ENCODE peak calls at places on chromosome 7, in seven cellular contexts. B is CD8-positive, alpha-beta T cell; V is AG04450; Z is testis; D is Peyer's patch; Q is fibroblast of pulmonary artery; T is stomach. E is an unnamed sample.

GRCh38 chr7:66952343-66953043 is 31.5 kb downstream of the TMEM248 start:
- DNase-seq in B (no peak), V (no peak), D (no peak), Q (peak), Z (no peak), T (no peak), E (no peak)

GRCh38 chr7:39016609-39017008 is 38.9 kb downstream of the POU6F2 start:
- DNase-seq in T (peak), V (no peak), Z (no peak), B (no peak), D (no peak), Q (no peak), E (no peak)

GRCh38 chr7:130971297-130971696 is 237.3 kb upstream of the KLF14 start:
- DNase-seq in Q (no peak), T (no peak), B (no peak), V (no peak), D (no peak), Z (no peak), E (no peak)

GRCh38 chr7:151626422-151627115 is 106.9 kb upstream of the RHEB start:
- DNase-seq in D (peak), V (no peak), B (no peak), Z (peak), T (peak), Q (no peak), E (no peak)

GRCh38 chr7:76151932-76152331 is 49.8 kb upstream of the SRRM3 start:
- DNase-seq in Z (no peak), T (no peak), B (no peak), Q (no peak), D (no peak), V (no peak), E (no peak)

GRCh38 chr7:105664816-105665525 is 83.7 kb upstream of the EFCAB10 start:
- DNase-seq in T (no peak), V (no peak), Z (no peak), D (no peak), Q (peak), B (no peak), E (no peak)

GRCh38 chr7:32415936-32416335 is 74.2 kb downstream of the LSM5 start:
- DNase-seq in V (no peak), Z (no peak), Q (no peak), T (no peak), B (no peak), D (no peak), E (peak)

GRCh38 chr7:13540429-13540828 is 449.0 kb downstream of the ETV1 start:
- DNase-seq in D (no peak), Z (no peak), B (no peak), T (no peak), V (peak), Q (peak), E (no peak)

GRCh38 chr7:101402081-101402779 is 39.6 kb downstream of the COL26A1 start:
- DNase-seq in Q (peak), V (no peak), B (no peak), Z (no peak), T (no peak), D (no peak), E (no peak)

GRCh38 chr7:54664235-54665228 is 94.5 kb downstream of the SEC61G start:
- DNase-seq in Z (peak), D (no peak), T (peak), V (no peak), Q (peak), B (no peak), E (no peak)

GRCh38 chr7:135690566-135690965 is 28.3 kb downstream of the STMP1 start:
- DNase-seq in T (no peak), D (no peak), Q (peak), B (no peak), Z (no peak), V (peak), E (no peak)

GRCh38 chr7:35878356-35878755 is 77.5 kb downstream of the SEPTIN7 start:
- DNase-seq in V (peak), T (no peak), B (no peak), Z (no peak), Q (peak), D (no peak), E (no peak)

GRCh38 chr7:79398145-79398749 is 55.2 kb downstream of the MAGI2 start:
- DNase-seq in D (no peak), V (no peak), T (no peak), B (no peak), Q (no peak), Z (no peak), E (no peak)

GRCh38 chr7:37198906-37199485 is 249.7 kb downstream of the ELMO1 start:
- DNase-seq in D (peak), Z (peak), T (peak), B (peak), V (peak), Q (peak), E (peak)

GRCh38 chr7:124390301-124390700 is 357.4 kb upstream of the TMEM229A start:
- DNase-seq in B (no peak), D (no peak), V (no peak), T (no peak), Z (no peak), Q (no peak), E (no peak)

GRCh38 chr7:6306471-6306870 is 34.0 kb upstream of the CYTH3 start:
- DNase-seq in T (no peak), B (no peak), V (no peak), Q (peak), D (no peak), Z (no peak), E (no peak)

GRCh38 chr7:31896929-31897328 is 173.3 kb downstream of the PDE1C start:
- DNase-seq in Z (no peak), D (no peak), B (no peak), Q (no peak), T (no peak), V (no peak), E (no peak)

GRCh38 chr7:57308631-57309408 is 141.2 kb upstream of the ZNF716 start:
- DNase-seq in D (no peak), B (no peak), Z (peak), T (no peak), V (no peak), Q (no peak), E (no peak)

GRCh38 chr7:49791089-49791741 is 17.8 kb downstream of the VWC2 start:
- DNase-seq in B (no peak), T (no peak), Q (no peak), D (no peak), V (no peak), Z (no peak), E (peak)

GRCh38 chr7:83782628-83783027 is 133.7 kb upstream of the SEMA3E start:
- DNase-seq in Q (peak), V (no peak), D (no peak), Z (no peak), B (no peak), T (no peak), E (no peak)

GRCh38 chr7:155204744-155205367 is 92.8 kb upstream of the INSIG1 start:
- DNase-seq in V (no peak), D (no peak), B (no peak), Z (no peak), T (no peak), Q (no peak), E (no peak)

GRCh38 chr7:22234247-22234646 is 122.7 kb downstream of the RAPGEF5 start:
- DNase-seq in D (no peak), T (no peak), Q (no peak), V (no peak), B (no peak), Z (no peak), E (no peak)

GRCh38 chr7:131223151-131223550 is 104.5 kb upstream of the MKLN1 start:
- DNase-seq in B (no peak), Z (no peak), V (no peak), T (no peak), D (no peak), Q (no peak), E (no peak)

GRCh38 chr7:128954830-128955797 is 17.4 kb downstream of the IRF5 start:
- DNase-seq in D (peak), B (no peak), V (peak), Q (peak), Z (no peak), T (no peak), E (no peak)
- TF ChIP-seq CTCF in D (no peak), B (no peak), V (no peak), Q (no peak), Z (no peak), T (no peak), E (no peak)

DNA sequence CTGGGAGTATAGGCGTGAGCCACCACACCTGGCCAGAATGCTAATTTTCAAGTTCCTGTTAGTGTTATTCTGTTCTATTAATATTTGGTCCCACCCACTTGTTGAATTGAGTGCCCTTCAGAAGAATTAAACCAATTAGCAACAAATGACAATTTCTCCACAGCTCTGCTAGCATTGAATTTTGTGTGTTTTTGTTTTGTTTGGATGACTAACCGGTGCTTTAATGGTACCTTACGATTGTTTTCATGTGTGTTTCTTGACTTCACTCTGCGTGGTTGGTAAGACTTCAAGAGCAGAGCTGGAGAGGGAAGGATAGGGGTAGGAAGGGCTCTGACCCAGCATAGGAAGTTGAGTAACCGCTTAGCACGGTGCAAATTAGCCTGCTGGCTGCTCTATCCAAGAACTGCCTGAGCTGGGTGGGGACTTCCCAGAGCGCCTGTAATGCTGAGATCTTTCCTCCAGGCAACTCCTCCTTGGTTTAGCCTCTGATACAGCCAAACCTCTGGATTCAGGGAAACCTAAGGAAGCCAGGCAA is 4.6 kb downstream of the ARPC1B start:
- DNase-seq in T (peak), Z (peak), Q (peak), B (no peak), V (peak), D (peak), E (peak)
- TF ChIP-seq CTCF in T (no peak), Z (no peak), Q (no peak), B (no peak), V (no peak), D (peak), E (peak)

GRCh38 chr7:132560825-132561529 is 15.3 kb downstream of the PLXNA4 start:
- DNase-seq in D (no peak), T (no peak), B (no peak), V (no peak), Z (no peak), Q (no peak), E (no peak)

GRCh38 chr7:132558815-132559214 is 17.5 kb downstream of the PLXNA4 start:
- DNase-seq in D (no peak), Z (no peak), T (no peak), Q (no peak), V (no peak), B (no peak), E (no peak)

GRCh38 chr7:132554446-132554845 is 21.8 kb downstream of the PLXNA4 start:
- DNase-seq in Q (no peak), D (no peak), Z (no peak), T (no peak), V (no peak), B (no peak), E (no peak)

GRCh38 chr7:132560105-132560504 is 16.2 kb downstream of the PLXNA4 start:
- DNase-seq in Q (no peak), T (no peak), Z (no peak), V (no peak), D (no peak), B (no peak), E (no peak)

GRCh38 chr7:132557489-132558044 is 18.7 kb downstream of the PLXNA4 start:
- DNase-seq in V (no peak), Z (no peak), Q (peak), T (no peak), B (no peak), D (no peak), E (no peak)
- TF ChIP-seq CTCF in V (no peak), Z (no peak), Q (peak), T (no peak), B (no peak), D (no peak), E (no peak)

GRCh38 chr7:108592633-108593277 is 23.1 kb downstream of the DNAJB9 start:
- DNase-seq in V (no peak), B (no peak), D (no peak), T (no peak), Q (peak), Z (no peak), E (no peak)
- TF ChIP-seq CTCF in V (peak), B (no peak), D (no peak), T (no peak), Q (peak), Z (no peak), E (no peak)

DNA sequence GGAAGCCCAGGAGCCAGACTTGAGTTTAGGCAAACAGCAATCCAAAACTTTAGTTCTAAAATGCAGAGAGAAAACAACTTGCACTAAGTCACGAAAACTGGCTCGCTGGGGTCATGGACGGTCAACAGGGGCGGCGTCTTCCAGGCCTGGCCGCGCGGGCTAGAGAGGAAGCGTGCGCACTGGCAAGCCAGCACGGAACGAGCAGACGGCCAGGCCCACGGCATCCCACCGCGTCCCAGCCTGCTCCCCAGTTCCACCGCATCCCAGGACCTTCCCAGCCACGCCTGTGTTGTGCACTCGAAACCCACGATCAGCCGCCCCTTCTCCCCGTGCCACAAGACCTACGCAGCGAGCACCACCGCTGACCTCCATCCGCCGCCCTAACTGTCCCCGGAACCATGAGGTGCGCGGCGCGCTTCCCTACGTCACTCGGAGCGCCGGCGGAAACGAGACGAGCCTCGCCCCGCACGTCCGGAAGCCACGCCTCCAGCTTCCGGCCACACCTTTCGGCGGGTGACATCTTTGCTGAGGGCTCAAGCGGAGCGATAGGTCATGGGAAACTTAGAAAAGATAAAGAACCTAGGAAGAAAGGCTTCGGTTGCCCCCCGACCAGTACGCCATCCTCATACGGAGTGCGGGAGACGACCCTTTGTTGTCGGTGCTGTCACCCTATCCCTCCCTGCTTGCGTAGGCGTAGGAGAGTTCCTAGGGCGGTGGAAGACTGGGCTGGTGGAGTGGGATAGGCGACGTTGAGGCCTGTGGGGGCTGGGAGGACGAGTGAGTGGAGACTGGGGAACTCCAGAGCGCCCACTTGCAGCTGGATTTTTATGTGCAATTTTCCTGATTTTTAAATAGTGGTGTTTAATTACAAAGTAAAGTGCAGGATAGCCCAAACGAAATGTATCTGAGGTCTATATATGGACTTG is at the start of gene TBRG4:
- DNase-seq in V (peak), Z (peak), B (peak), D (peak), Q (peak), T (peak), E (peak)
- TF ChIP-seq CTCF in V (peak), Z (peak), B (no peak), D (peak), Q (peak), T (no peak), E (peak)

GRCh38 chr7:24494832-24495231 is 78.4 kb upstream of the PALS2 start:
- DNase-seq in Q (no peak), T (no peak), V (no peak), Z (no peak), B (no peak), D (no peak), E (no peak)
- TF ChIP-seq CTCF in Q (no peak), T (no peak), V (no peak), Z (no peak), B (no peak), D (no peak), E (no peak)